ENCODE peak calls at places on chromosomes 13 and 19, in ten cellular contexts. X is cardiac fibroblast; L is transverse colon; I is CD4-positive, alpha-beta T cell; Q is AG10803; P is uterus; N is IMR-90; H is H1; Z is cardiac muscle cell; S is psoas muscle. F is an unnamed sample.

GRCh38 chr13:114019367-114019766 is 45.5 kb upstream of the C13orf46 start:
- DNase-seq in X (peak; percentile 22), L (no peak), I (peak; percentile 46), Q (no peak), P (no peak), N (no peak), H (no peak), Z (no peak), S (peak; percentile 32), F (no peak)

GRCh38 chr13:30477346-30478235 is 11.9 kb upstream of the HMGB1 start:
- DNase-seq in X (no peak), L (no peak), I (no peak), Q (no peak), P (no peak), N (no peak), H (peak; percentile 53), Z (no peak), S (no peak), F (no peak)

GRCh38 chr13:98371624-98372023 is 194.6 kb upstream of the RNF113B start:
- DNase-seq in X (no peak), L (no peak), I (no peak), Q (no peak), P (no peak), N (no peak), H (no peak), Z (no peak), S (no peak), F (no peak)

GRCh38 chr19:33040994-33041827 is 23.5 kb downstream of the RHPN2 start:
- DNase-seq in X (peak; percentile 66), L (peak; percentile 81), I (no peak), Q (peak; percentile 29), P (no peak), N (no peak), H (no peak), Z (no peak), S (no peak), F (no peak)

GRCh38 chr19:7857727-7858701 is 16.2 kb downstream of the PRR36 start:
- DNase-seq in X (no peak), L (no peak), I (no peak), Q (no peak), P (no peak), N (no peak), H (peak; percentile 84), Z (peak; percentile 63), S (no peak), F (no peak)

GRCh38 chr13:55816976-55817601 is 1323.6 kb upstream of the PRR20A start:
- DNase-seq in X (no peak), L (no peak), I (no peak), Q (no peak), P (no peak), N (no peak), H (no peak), Z (no peak), S (no peak), F (no peak)

GRCh38 chr13:71830736-71831135 is 36.3 kb downstream of the DACH1 start:
- DNase-seq in X (no peak), L (no peak), I (no peak), Q (no peak), P (no peak), N (no peak), H (no peak), Z (no peak), S (no peak), F (no peak)

GRCh38 chr13:101785858-101786257 is 333.4 kb downstream of the ITGBL1 start:
- DNase-seq in X (peak; percentile 27), L (no peak), I (no peak), Q (peak; percentile 6), P (no peak), N (peak; percentile 3), H (peak; percentile 47), Z (peak; percentile 61), S (no peak), F (no peak)

GRCh38 chr19:19343016-19343362 is 22.4 kb downstream of the MAU2 start:
- DNase-seq in X (no peak), L (no peak), I (no peak), Q (no peak), P (no peak), N (no peak), H (no peak), Z (no peak), S (no peak), F (no peak)

GRCh38 chr13:80157261-80157942 is 183.5 kb downstream of the SPRY2 start:
- DNase-seq in X (peak; percentile 61), L (no peak), I (no peak), Q (peak; percentile 41), P (no peak), N (peak; percentile 35), H (no peak), Z (peak; percentile 25), S (no peak), F (no peak)

GRCh38 chr19:15404097-15404779 is 14.6 kb downstream of the AKAP8L start:
- DNase-seq in X (no peak), L (no peak), I (no peak), Q (no peak), P (no peak), N (no peak), H (no peak), Z (peak; percentile 76), S (no peak), F (no peak)

GRCh38 chr13:74867460-74867859 is 614.5 kb downstream of the TBC1D4 start:
- DNase-seq in X (peak; percentile 79), L (no peak), I (no peak), Q (peak; percentile 33), P (no peak), N (no peak), H (no peak), Z (no peak), S (no peak), F (no peak)

GRCh38 chr19:44820648-44821609 is 12.0 kb downstream of the BCAM start:
- DNase-seq in X (peak; percentile 32), L (no peak), I (no peak), Q (no peak), P (peak; percentile 61), N (no peak), H (no peak), Z (peak; percentile 87), S (peak; percentile 52), F (no peak)

GRCh38 chr13:100673831-100674362 is 698 bp downstream of the TMTC4 start:
- DNase-seq in X (peak; percentile 92), L (peak; percentile 39), I (no peak), Q (peak; percentile 77), P (peak; percentile 67), N (peak; percentile 83), H (no peak), Z (no peak), S (peak; percentile 58), F (peak; percentile 64)

GRCh38 chr13:100673376-100673830 is 1.2 kb downstream of the TMTC4 start:
- DNase-seq in X (no peak), L (no peak), I (no peak), Q (no peak), P (no peak), N (no peak), H (peak; percentile 54), Z (peak; percentile 38), S (no peak), F (no peak)

GRCh38 chr13:100674848-100675659 is 459 bp upstream of the TMTC4 start:
- DNase-seq in X (peak; percentile 97), L (peak; percentile 100), I (peak; percentile 98), Q (peak; percentile 97), P (peak; percentile 100), N (peak; percentile 96), H (peak; percentile 99), Z (peak; percentile 98), S (peak; percentile 99), F (peak; percentile 99)

GRCh38 chr13:100675660-100676129 is 1.1 kb upstream of the TMTC4 start:
- DNase-seq in X (no peak), L (no peak), I (no peak), Q (no peak), P (no peak), N (no peak), H (no peak), Z (no peak), S (no peak), F (no peak)

GRCh38 chr13:100674363-100674847 is at the start of gene TMTC4:
- DNase-seq in X (no peak), L (peak; percentile 32), I (no peak), Q (no peak), P (no peak), N (no peak), H (no peak), Z (peak; percentile 72), S (no peak), F (peak; percentile 52)
- TF ChIP-seq CTCF in X (no peak), L (no peak), I (no peak), Q (no peak), P (no peak), N (no peak), H (no peak), Z (no peak), S (no peak), F (no peak)

GRCh38 chr13:66195238-66195637 is 1034.9 kb downstream of the PCDH9 start:
- DNase-seq in X (no peak), L (no peak), I (no peak), Q (no peak), P (no peak), N (no peak), H (no peak), Z (no peak), S (no peak), F (no peak)

GRCh38 chr13:66205807-66206206 is 1024.3 kb downstream of the PCDH9 start:
- DNase-seq in X (no peak), L (no peak), I (no peak), Q (no peak), P (no peak), N (no peak), H (no peak), Z (no peak), S (no peak), F (no peak)

DNA sequence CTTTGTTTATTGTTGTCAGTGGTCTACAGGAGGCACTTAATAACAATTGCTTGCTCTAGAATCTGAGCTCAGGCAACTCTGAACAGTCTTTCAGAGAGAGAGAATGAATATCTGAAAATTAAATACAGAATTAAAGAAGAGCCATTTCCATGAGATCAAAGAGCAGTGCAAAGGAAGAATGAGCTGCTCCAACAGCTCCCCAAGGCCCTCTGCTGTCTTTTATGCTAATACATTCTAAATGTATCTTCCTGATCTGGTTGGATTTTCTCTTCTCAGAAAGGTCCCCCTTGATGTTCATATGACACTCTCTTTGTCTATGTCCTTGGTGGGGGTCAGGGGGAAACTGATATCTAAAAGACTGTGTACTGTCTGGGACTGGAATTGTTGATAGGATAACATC is 1029.6 kb downstream of the PCDH9 start:
- DNase-seq in X (peak; percentile 33), L (no peak), I (no peak), Q (no peak), P (no peak), N (no peak), H (no peak), Z (no peak), S (no peak), F (no peak)
- TF ChIP-seq CTCF in X (peak; percentile 6), L (no peak), I (no peak), Q (no peak), P (no peak), N (peak; percentile 2), H (no peak), Z (no peak), S (no peak), F (no peak)

GRCh38 chr19:5645409-5645808 is 22.5 kb downstream of the SAFB start:
- DNase-seq in X (no peak), L (no peak), I (no peak), Q (no peak), P (no peak), N (no peak), H (no peak), Z (no peak), S (no peak), F (no peak)
- TF ChIP-seq CTCF in X (no peak), L (no peak), I (no peak), Q (no peak), P (no peak), N (no peak), H (no peak), Z (no peak), S (no peak), F (no peak)

GRCh38 chr13:45490068-45490467 is 25.3 kb downstream of the COG3 start:
- DNase-seq in X (no peak), L (no peak), I (no peak), Q (no peak), P (no peak), N (no peak), H (no peak), Z (peak; percentile 11), S (no peak), F (no peak)
- TF ChIP-seq CTCF in X (no peak), L (peak; percentile 7), I (peak; percentile 66), Q (no peak), P (no peak), N (no peak), H (peak; percentile 42), Z (no peak), S (peak; percentile 20), F (peak; percentile 15)